ENCODE peak calls at places on chromosome 9, in five cellular contexts. One of them, this sample, is unnamed.

GRCh38 chr9:87663556-87663955 is 62.4 kb upstream of the CTSL start:
- DNase-seq in H1: no peak
- DNase-seq in H9: peak; percentile 24
- DNase-seq in neuronal stem cell: no peak
- DNase-seq in mesenchymal stem cell: no peak
- DNase-seq in this sample: no peak

GRCh38 chr9:124835026-124835501 is 18.2 kb upstream of the WDR38 start:
- DNase-seq in H1: no peak
- DNase-seq in neuronal stem cell: no peak
- DNase-seq in mesenchymal stem cell: peak; percentile 81
- DNase-seq in H9: no peak
- DNase-seq in this sample: no peak

GRCh38 chr9:137674307-137675305 is 55.8 kb downstream of the EHMT1 start:
- DNase-seq in H1: no peak
- DNase-seq in H9: no peak
- DNase-seq in mesenchymal stem cell: no peak
- DNase-seq in neuronal stem cell: no peak
- DNase-seq in this sample: no peak

GRCh38 chr9:17476401-17476800 is 102.5 kb upstream of the SH3GL2 start:
- DNase-seq in H9: no peak
- DNase-seq in H1: no peak
- DNase-seq in neuronal stem cell: no peak
- DNase-seq in mesenchymal stem cell: no peak
- DNase-seq in this sample: no peak

GRCh38 chr9:124625084-124625483 is 117.9 kb upstream of the NR5A1 start:
- DNase-seq in neuronal stem cell: no peak
- DNase-seq in H1: no peak
- DNase-seq in mesenchymal stem cell: no peak
- DNase-seq in H9: no peak
- DNase-seq in this sample: no peak

GRCh38 chr9:28956111-28956880 is 1383.0 kb upstream of the C9orf72 start:
- DNase-seq in mesenchymal stem cell: no peak
- DNase-seq in H9: no peak
- DNase-seq in H1: no peak
- DNase-seq in neuronal stem cell: no peak
- DNase-seq in this sample: no peak

GRCh38 chr9:80560976-80561375 is 989.2 kb downstream of the TLE4 start:
- DNase-seq in neuronal stem cell: no peak
- DNase-seq in mesenchymal stem cell: no peak
- DNase-seq in H9: no peak
- DNase-seq in H1: no peak
- DNase-seq in this sample: no peak

GRCh38 chr9:36980148-36980974 is 53.7 kb downstream of the PAX5 start:
- DNase-seq in neuronal stem cell: no peak
- DNase-seq in H1: peak; percentile 53
- DNase-seq in H9: peak; percentile 77
- DNase-seq in mesenchymal stem cell: no peak
- DNase-seq in this sample: peak; percentile 23

GRCh38 chr9:82332018-82332773 is 343.6 kb downstream of the SPATA31D1 start:
- DNase-seq in H1: no peak
- DNase-seq in mesenchymal stem cell: peak; percentile 69
- DNase-seq in neuronal stem cell: no peak
- DNase-seq in H9: no peak
- DNase-seq in this sample: peak; percentile 87

GRCh38 chr9:79969383-79969782 is 397.6 kb downstream of the TLE4 start:
- DNase-seq in mesenchymal stem cell: no peak
- DNase-seq in H1: no peak
- DNase-seq in neuronal stem cell: no peak
- DNase-seq in H9: no peak
- DNase-seq in this sample: no peak

GRCh38 chr9:133821606-133822438 is 83.7 kb upstream of the SARDH start:
- DNase-seq in mesenchymal stem cell: no peak
- DNase-seq in H9: no peak
- DNase-seq in neuronal stem cell: no peak
- DNase-seq in H1: no peak
- DNase-seq in this sample: no peak

GRCh38 chr9:14309403-14309802 is 4.5 kb downstream of the NFIB start:
- DNase-seq in mesenchymal stem cell: peak; percentile 9
- DNase-seq in H1: no peak
- DNase-seq in neuronal stem cell: no peak
- DNase-seq in H9: no peak
- DNase-seq in this sample: no peak

GRCh38 chr9:92882276-92882675 is 4.4 kb upstream of the ZNF484 start:
- DNase-seq in H1: peak; percentile 41
- DNase-seq in neuronal stem cell: no peak
- DNase-seq in mesenchymal stem cell: no peak
- DNase-seq in H9: peak; percentile 66
- DNase-seq in this sample: no peak

GRCh38 chr9:74277532-74277931 is 219.6 kb upstream of the RORB start:
- DNase-seq in neuronal stem cell: no peak
- DNase-seq in H9: no peak
- DNase-seq in H1: no peak
- DNase-seq in mesenchymal stem cell: no peak
- DNase-seq in this sample: no peak

GRCh38 chr9:2016411-2017208 is 1.5 kb downstream of the SMARCA2 start:
- DNase-seq in mesenchymal stem cell: peak; percentile 86
- DNase-seq in neuronal stem cell: peak; percentile 46
- DNase-seq in H1: no peak
- DNase-seq in H9: peak; percentile 60
- DNase-seq in this sample: peak; percentile 76

GRCh38 chr9:84668204-84669007 is 1.1 kb upstream of the NTRK2 start:
- DNase-seq in neuronal stem cell: peak; percentile 82
- DNase-seq in H1: peak; percentile 44
- DNase-seq in H9: peak; percentile 87
- DNase-seq in mesenchymal stem cell: peak; percentile 57
- DNase-seq in this sample: peak; percentile 84

GRCh38 chr9:19451240-19452087 is 42.7 kb downstream of the ACER2 start:
- DNase-seq in H9: no peak
- DNase-seq in mesenchymal stem cell: no peak
- DNase-seq in H1: no peak
- DNase-seq in neuronal stem cell: no peak
- DNase-seq in this sample: no peak

GRCh38 chr9:7258688-7259396 is 501.1 kb downstream of the KDM4C start:
- DNase-seq in mesenchymal stem cell: no peak
- DNase-seq in H9: no peak
- DNase-seq in H1: no peak
- DNase-seq in neuronal stem cell: no peak
- DNase-seq in this sample: no peak

GRCh38 chr9:134564431-134565170 is 77.0 kb upstream of the COL5A1 start:
- DNase-seq in H1: no peak
- DNase-seq in mesenchymal stem cell: peak; percentile 90
- DNase-seq in neuronal stem cell: no peak
- DNase-seq in H9: no peak
- DNase-seq in this sample: no peak

GRCh38 chr9:4774209-4774608 is 18.5 kb upstream of the RCL1 start:
- DNase-seq in neuronal stem cell: no peak
- DNase-seq in H9: no peak
- DNase-seq in mesenchymal stem cell: peak; percentile 89
- DNase-seq in H1: no peak
- DNase-seq in this sample: no peak

GRCh38 chr9:8610256-8610655 is 810.7 kb upstream of the DMAC1 start:
- DNase-seq in H1: no peak
- DNase-seq in neuronal stem cell: no peak
- DNase-seq in H9: no peak
- DNase-seq in mesenchymal stem cell: no peak
- DNase-seq in this sample: no peak

GRCh38 chr9:132181796-132182521 is 20.1 kb downstream of the NTNG2 start:
- DNase-seq in mesenchymal stem cell: no peak
- DNase-seq in H9: no peak
- DNase-seq in H1: no peak
- DNase-seq in neuronal stem cell: no peak
- DNase-seq in this sample: no peak

GRCh38 chr9:130043654-130044623 is 950 bp upstream of the FNBP1 start:
- DNase-seq in H9: peak; percentile 55
- DNase-seq in neuronal stem cell: no peak
- DNase-seq in mesenchymal stem cell: peak; percentile 70
- DNase-seq in H1: no peak
- DNase-seq in this sample: peak; percentile 66

GRCh38 chr9:131641618-131642495 is 96.5 kb downstream of the PRRT1B start:
- DNase-seq in mesenchymal stem cell: no peak
- DNase-seq in H1: no peak
- DNase-seq in neuronal stem cell: no peak
- DNase-seq in H9: no peak
- DNase-seq in this sample: peak; percentile 90

GRCh38 chr9:127049044-127049443 is 73.4 kb downstream of the ANGPTL2 start:
- DNase-seq in H9: no peak
- DNase-seq in neuronal stem cell: no peak
- DNase-seq in H1: no peak
- DNase-seq in mesenchymal stem cell: peak; percentile 92
- DNase-seq in this sample: no peak

GRCh38 chr9:133880851-133881634 is 111.1 kb downstream of the VAV2 start:
- DNase-seq in H1: no peak
- DNase-seq in neuronal stem cell: no peak
- DNase-seq in mesenchymal stem cell: peak; percentile 84
- DNase-seq in H9: no peak
- DNase-seq in this sample: peak; percentile 99

GRCh38 chr9:37836386-37836785 is 35.8 kb downstream of the DCAF10 start:
- DNase-seq in mesenchymal stem cell: no peak
- DNase-seq in neuronal stem cell: no peak
- DNase-seq in H1: no peak
- DNase-seq in H9: no peak
- DNase-seq in this sample: no peak

GRCh38 chr9:96383165-96383939 is at the start of gene SLC35D2:
- DNase-seq in neuronal stem cell: peak; percentile 37
- DNase-seq in H1: no peak
- DNase-seq in mesenchymal stem cell: peak; percentile 70
- DNase-seq in H9: peak; percentile 74
- DNase-seq in this sample: peak; percentile 79

GRCh38 chr9:76374702-76375543 is 19.3 kb downstream of the RFK start:
- DNase-seq in mesenchymal stem cell: peak; percentile 92
- DNase-seq in H9: peak; percentile 61
- DNase-seq in H1: no peak
- DNase-seq in neuronal stem cell: no peak
- DNase-seq in this sample: peak; percentile 90

GRCh38 chr9:138022121-138022741 is 144.6 kb downstream of the CACNA1B start:
- DNase-seq in H9: peak; percentile 92
- DNase-seq in H1: peak; percentile 70
- DNase-seq in neuronal stem cell: no peak
- DNase-seq in mesenchymal stem cell: no peak
- DNase-seq in this sample: no peak

GRCh38 chr9:78273761-78274160 is 23.2 kb upstream of the PSAT1 start:
- DNase-seq in neuronal stem cell: no peak
- DNase-seq in H1: no peak
- DNase-seq in H9: no peak
- DNase-seq in mesenchymal stem cell: peak; percentile 29
- DNase-seq in this sample: peak; percentile 83
- H3K18ac ChIP-seq in neuronal stem cell: no peak overlapping the region
- H3K18ac ChIP-seq in H1: no peak overlapping the region
- H3K18ac ChIP-seq in H9: no peak overlapping the region
- H3K18ac ChIP-seq in mesenchymal stem cell: no peak overlapping the region
- H3K18ac ChIP-seq in this sample: no peak overlapping the region

GRCh38 chr9:114220129-114220541 is 64.8 kb downstream of the COL27A1 start:
- DNase-seq in mesenchymal stem cell: peak; percentile 83
- DNase-seq in neuronal stem cell: no peak
- DNase-seq in H1: no peak
- DNase-seq in H9: no peak
- DNase-seq in this sample: no peak
- H2BK12ac ChIP-seq in mesenchymal stem cell: peak overlapping the region; percentile 89
- H2BK12ac ChIP-seq in neuronal stem cell: no peak overlapping the region
- H2BK12ac ChIP-seq in H1: no peak overlapping the region
- H2BK12ac ChIP-seq in H9: no peak overlapping the region
- H2BK12ac ChIP-seq in this sample: no peak overlapping the region

GRCh38 chr9:35072461-35073275 is at the start of gene VCP:
- DNase-seq in mesenchymal stem cell: peak; percentile 100
- DNase-seq in H1: peak; percentile 100
- DNase-seq in H9: peak; percentile 100
- DNase-seq in neuronal stem cell: peak; percentile 99
- DNase-seq in this sample: peak; percentile 98
- H4K91ac ChIP-seq in mesenchymal stem cell: peak within 1 kb of the TSS; percentile 99
- H4K91ac ChIP-seq in H1: peak within 1 kb of the TSS; percentile 19
- H4K91ac ChIP-seq in H9: no peak within 1 kb of the TSS
- H4K91ac ChIP-seq in neuronal stem cell: no peak within 1 kb of the TSS
- H4K91ac ChIP-seq in this sample: peak within 1 kb of the TSS; percentile 92

GRCh38 chr9:98971915-98972223 is 28.2 kb downstream of the COL15A1 start:
- DNase-seq in mesenchymal stem cell: no peak
- DNase-seq in H9: no peak
- DNase-seq in H1: no peak
- DNase-seq in neuronal stem cell: no peak
- DNase-seq in this sample: no peak
- H3K18ac ChIP-seq in mesenchymal stem cell: no peak overlapping the region
- H3K18ac ChIP-seq in H9: no peak overlapping the region
- H3K18ac ChIP-seq in H1: no peak overlapping the region
- H3K18ac ChIP-seq in neuronal stem cell: no peak overlapping the region
- H3K18ac ChIP-seq in this sample: no peak overlapping the region

GRCh38 chr9:110404473-110404872 is 66.8 kb upstream of the TXNDC8 start:
- DNase-seq in H1: no peak
- DNase-seq in neuronal stem cell: no peak
- DNase-seq in mesenchymal stem cell: no peak
- DNase-seq in H9: no peak
- DNase-seq in this sample: no peak

GRCh38 chr9:110405858-110406443 is 68.3 kb upstream of the TXNDC8 start:
- DNase-seq in H9: no peak
- DNase-seq in mesenchymal stem cell: no peak
- DNase-seq in neuronal stem cell: no peak
- DNase-seq in H1: no peak
- DNase-seq in this sample: no peak

GRCh38 chr9:110399983-110400382 is 62.3 kb upstream of the TXNDC8 start:
- DNase-seq in H1: no peak
- DNase-seq in mesenchymal stem cell: no peak
- DNase-seq in H9: no peak
- DNase-seq in neuronal stem cell: no peak
- DNase-seq in this sample: no peak
- H2BK12ac ChIP-seq in H1: no peak overlapping the region
- H2BK12ac ChIP-seq in mesenchymal stem cell: no peak overlapping the region
- H2BK12ac ChIP-seq in H9: no peak overlapping the region
- H2BK12ac ChIP-seq in neuronal stem cell: no peak overlapping the region
- H2BK12ac ChIP-seq in this sample: no peak overlapping the region

GRCh38 chr9:114156311-114156657 is 947 bp downstream of the COL27A1 start:
- DNase-seq in H1: no peak
- DNase-seq in mesenchymal stem cell: no peak
- DNase-seq in neuronal stem cell: no peak
- DNase-seq in H9: no peak
- DNase-seq in this sample: peak; percentile 66
- H4K91ac ChIP-seq in H1: no peak overlapping the region
- H4K91ac ChIP-seq in mesenchymal stem cell: no peak overlapping the region
- H4K91ac ChIP-seq in neuronal stem cell: no peak overlapping the region
- H4K91ac ChIP-seq in H9: no peak overlapping the region
- H4K91ac ChIP-seq in this sample: peak overlapping the region; percentile 61

DNA sequence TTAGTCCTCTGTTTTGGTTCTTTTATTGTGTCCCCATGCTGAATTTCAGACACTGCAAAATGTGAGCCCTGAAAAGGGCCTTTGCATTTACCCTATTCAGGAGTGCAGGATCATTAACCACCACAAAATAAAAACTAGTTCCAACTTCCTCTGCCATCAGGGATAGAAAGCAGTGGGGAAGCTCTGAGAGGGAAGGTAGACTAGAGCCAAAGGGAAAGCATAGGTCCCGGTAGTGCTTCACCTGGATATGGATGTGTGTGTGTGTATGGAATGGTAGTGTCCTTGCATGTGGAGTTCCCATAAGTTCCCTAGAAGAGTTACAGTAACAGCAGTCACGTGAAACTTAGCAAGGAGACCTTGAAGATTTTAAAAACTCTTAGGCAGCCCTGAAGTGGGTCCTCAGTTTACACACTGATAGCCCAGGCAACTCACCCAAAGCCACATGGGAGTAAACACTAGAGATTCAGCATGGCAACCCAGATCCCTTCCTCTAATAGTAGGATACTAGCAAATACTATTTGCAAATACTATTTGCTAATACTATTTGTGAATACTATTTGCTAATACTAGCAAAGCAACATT is 70.2 kb upstream of the IFNE start:
- DNase-seq in mesenchymal stem cell: no peak
- DNase-seq in H9: no peak
- DNase-seq in H1: no peak
- DNase-seq in neuronal stem cell: no peak
- DNase-seq in this sample: no peak
- H3K18ac ChIP-seq in mesenchymal stem cell: no peak overlapping the region
- H3K18ac ChIP-seq in H9: no peak overlapping the region
- H3K18ac ChIP-seq in H1: peak overlapping the region; percentile 51
- H3K18ac ChIP-seq in neuronal stem cell: no peak overlapping the region
- H3K18ac ChIP-seq in this sample: no peak overlapping the region